ENCODE peak calls at places on chromosome 1, in six cellular contexts. V, S, W, X, T and J are unnamed samples.

GRCh38 chr1:234686035-234686434 is 76.1 kb upstream of the IRF2BP2 start:
- DNase-seq in V (no peak), S (no peak), W (no peak), X (no peak), T (no peak), J (peak)

GRCh38 chr1:98749152-98749756 is 87.7 kb downstream of the SNX7 start:
- DNase-seq in V (no peak), S (peak), W (no peak), X (no peak), T (no peak), J (peak)

GRCh38 chr1:207817778-207818751 is 66.2 kb downstream of the CD46 start:
- DNase-seq in V (no peak), S (no peak), W (no peak), X (no peak), T (no peak), J (no peak)

GRCh38 chr1:33244143-33244808 is 12.0 kb upstream of the ZNF362 start:
- DNase-seq in V (no peak), S (peak), W (no peak), X (no peak), T (no peak), J (no peak)

GRCh38 chr1:156090138-156090821 is 8.0 kb upstream of the MEX3A start:
- DNase-seq in V (no peak), S (no peak), W (no peak), X (no peak), T (no peak), J (no peak)

GRCh38 chr1:94299627-94300552 is 62.5 kb upstream of the ARHGAP29 start:
- DNase-seq in V (no peak), S (peak), W (no peak), X (peak), T (peak), J (peak)

GRCh38 chr1:222387020-222387816 is 160.7 kb downstream of the HHIPL2 start:
- DNase-seq in V (no peak), S (no peak), W (no peak), X (no peak), T (no peak), J (peak)

GRCh38 chr1:110155878-110156522 is 5.7 kb downstream of the SLC6A17 start:
- DNase-seq in V (no peak), S (peak), W (peak), X (no peak), T (peak), J (peak)

GRCh38 chr1:18217398-18218043 is 109.9 kb downstream of the IGSF21 start:
- DNase-seq in V (no peak), S (peak), W (no peak), X (peak), T (peak), J (peak)

GRCh38 chr1:189434461-189434860 is 1043.2 kb downstream of the BRINP3 start:
- DNase-seq in V (no peak), S (no peak), W (no peak), X (no peak), T (no peak), J (no peak)